ENCODE peak calls at places on chromosomes 3 and 15, in four cellular contexts. O is stimulated activated CD4-positive, alpha-beta T cell treated with anti-CD3 and anti-CD28 coated beads, Interleukin-1b, Interleukin-23, amount 100 ng/mL, for 1 hour; D is NCI-H774; I is EL. X is an unnamed sample.

GRCh38 chr3:38782148-38782547 is 33.9 kb downstream of the SCN10A start:
- DNase-seq in O (no peak), D (no peak), I (peak), X (peak)

GRCh38 chr3:47476644-47477199 is 981 bp upstream of the SCAP start:
- DNase-seq in O (no peak), D (no peak), I (no peak), X (no peak)

GRCh38 chr3:16516695-16517481 is 3.4 kb upstream of the RFTN1 start:
- DNase-seq in O (no peak), D (no peak), I (peak), X (peak)

GRCh38 chr3:135165260-135165659 is 370.2 kb downstream of the EPHB1 start:
- DNase-seq in O (no peak), D (no peak), I (no peak), X (no peak)

GRCh38 chr3:129485681-129486056 is 42.8 kb upstream of the RHO start:
- DNase-seq in O (no peak), D (no peak), I (peak), X (peak)

GRCh38 chr3:139312959-139313358 is 30.9 kb upstream of the MRPS22 start:
- DNase-seq in O (no peak), D (no peak), I (peak), X (peak)

GRCh38 chr3:155233213-155233612 is 60.3 kb downstream of the STRIT1 start:
- DNase-seq in O (no peak), D (peak), I (peak), X (peak)

GRCh38 chr3:124053871-124054270 is 61.9 kb upstream of the ROPN1 start:
- DNase-seq in O (no peak), D (no peak), I (no peak), X (no peak)

GRCh38 chr3:78762121-78762520 is 1005.7 kb downstream of the ROBO1 start:
- DNase-seq in O (no peak), D (no peak), I (no peak), X (no peak)

GRCh38 chr15:96268421-96269204 is 61.9 kb upstream of the NR2F2 start:
- DNase-seq in O (no peak), D (no peak), I (peak), X (peak)